ENCODE peak calls at places on chromosomes 13 and 19, in four cellular contexts. Q is upper lobe of right lung, T is BJ, J is astrocyte of the cerebellum. X is an unnamed sample.

GRCh38 chr19:38562096-38562495 is 55.7 kb downstream of the MAP4K1 start:
- DNase-seq in Q (no peak), T (no peak), J (no peak), X (no peak)

GRCh38 chr19:4369888-4370260 is 26.5 kb downstream of the MPND start:
- DNase-seq in Q (peak), T (no peak), J (no peak), X (no peak)

GRCh38 chr13:113327766-113328391 is 30.8 kb downstream of the LAMP1 start:
- DNase-seq in Q (no peak), T (no peak), J (no peak), X (no peak)

GRCh38 chr13:35014606-35015005 is 72.5 kb downstream of the NBEA start:
- DNase-seq in Q (no peak), T (no peak), J (no peak), X (no peak)

GRCh38 chr19:40147693-40148347 is 43.4 kb upstream of the MAP3K10 start:
- DNase-seq in Q (no peak), T (peak), J (peak), X (peak)

GRCh38 chr19:37309834-37310575 is 60.9 kb upstream of the ZNF527 start:
- DNase-seq in Q (no peak), T (no peak), J (no peak), X (no peak)

GRCh38 chr19:9968820-9969687 is 32.7 kb upstream of the OLFM2 start:
- DNase-seq in Q (no peak), T (no peak), J (no peak), X (no peak)

GRCh38 chr19:13206581-13206980 is 56.4 kb downstream of the IER2 start:
- DNase-seq in Q (no peak), T (no peak), J (no peak), X (no peak)

GRCh38 chr19:46984077-46985010 is 35.3 kb upstream of the NPAS1 start:
- DNase-seq in Q (no peak), T (no peak), J (no peak), X (no peak)

GRCh38 chr19:48364564-48365363 is 597 bp downstream of the SYNGR4 start:
- DNase-seq in Q (no peak), T (no peak), J (no peak), X (no peak)

GRCh38 chr13:27053902-27054595 is 117.6 kb downstream of the USP12 start:
- DNase-seq in Q (no peak), T (peak), J (peak), X (peak)

GRCh38 chr19:16327131-16327450 is 2.5 kb downstream of the KLF2 start:
- DNase-seq in Q (peak), T (no peak), J (no peak), X (no peak)

GRCh38 chr19:16326401-16327130 is 1.9 kb downstream of the KLF2 start:
- DNase-seq in Q (peak), T (no peak), J (no peak), X (no peak)

GRCh38 chr19:16327911-16328823 is 3.5 kb downstream of the KLF2 start:
- DNase-seq in Q (peak), T (no peak), J (no peak), X (no peak)

GRCh38 chr19:16328824-16329482 is 4.3 kb downstream of the KLF2 start:
- DNase-seq in Q (no peak), T (no peak), J (no peak), X (no peak)

GRCh38 chr19:16327501-16327900 is 2.9 kb downstream of the KLF2 start:
- DNase-seq in Q (no peak), T (no peak), J (no peak), X (no peak)
- H3K4me3 ChIP-seq in Q (peak), T (no peak), J (no peak), X (no peak)

GRCh38 chr19:55658846-55659459 is 4.1 kb downstream of the U2AF2 start:
- DNase-seq in Q (no peak), T (no peak), J (no peak), X (no peak)
- H3K4me3 ChIP-seq in Q (no peak), T (no peak), J (no peak), X (no peak)

GRCh38 chr13:98586400-98587144 is 9.7 kb upstream of the STK24 start:
- DNase-seq in Q (no peak), T (no peak), J (no peak), X (no peak)
- H3K4me3 ChIP-seq in Q (no peak), T (no peak), J (no peak), X (no peak)

GRCh38 chr19:18842166-18842565 is 10.4 kb downstream of the UPF1 start:
- DNase-seq in Q (no peak), T (no peak), J (no peak), X (no peak)

GRCh38 chr19:18839465-18840287 is 7.9 kb downstream of the UPF1 start:
- DNase-seq in Q (no peak), T (no peak), J (no peak), X (no peak)

GRCh38 chr19:18841400-18841799 is 9.6 kb downstream of the UPF1 start:
- DNase-seq in Q (no peak), T (no peak), J (no peak), X (no peak)

GRCh38 chr19:18843960-18844359 is 12.2 kb downstream of the UPF1 start:
- DNase-seq in Q (no peak), T (no peak), J (no peak), X (no peak)

DNA sequence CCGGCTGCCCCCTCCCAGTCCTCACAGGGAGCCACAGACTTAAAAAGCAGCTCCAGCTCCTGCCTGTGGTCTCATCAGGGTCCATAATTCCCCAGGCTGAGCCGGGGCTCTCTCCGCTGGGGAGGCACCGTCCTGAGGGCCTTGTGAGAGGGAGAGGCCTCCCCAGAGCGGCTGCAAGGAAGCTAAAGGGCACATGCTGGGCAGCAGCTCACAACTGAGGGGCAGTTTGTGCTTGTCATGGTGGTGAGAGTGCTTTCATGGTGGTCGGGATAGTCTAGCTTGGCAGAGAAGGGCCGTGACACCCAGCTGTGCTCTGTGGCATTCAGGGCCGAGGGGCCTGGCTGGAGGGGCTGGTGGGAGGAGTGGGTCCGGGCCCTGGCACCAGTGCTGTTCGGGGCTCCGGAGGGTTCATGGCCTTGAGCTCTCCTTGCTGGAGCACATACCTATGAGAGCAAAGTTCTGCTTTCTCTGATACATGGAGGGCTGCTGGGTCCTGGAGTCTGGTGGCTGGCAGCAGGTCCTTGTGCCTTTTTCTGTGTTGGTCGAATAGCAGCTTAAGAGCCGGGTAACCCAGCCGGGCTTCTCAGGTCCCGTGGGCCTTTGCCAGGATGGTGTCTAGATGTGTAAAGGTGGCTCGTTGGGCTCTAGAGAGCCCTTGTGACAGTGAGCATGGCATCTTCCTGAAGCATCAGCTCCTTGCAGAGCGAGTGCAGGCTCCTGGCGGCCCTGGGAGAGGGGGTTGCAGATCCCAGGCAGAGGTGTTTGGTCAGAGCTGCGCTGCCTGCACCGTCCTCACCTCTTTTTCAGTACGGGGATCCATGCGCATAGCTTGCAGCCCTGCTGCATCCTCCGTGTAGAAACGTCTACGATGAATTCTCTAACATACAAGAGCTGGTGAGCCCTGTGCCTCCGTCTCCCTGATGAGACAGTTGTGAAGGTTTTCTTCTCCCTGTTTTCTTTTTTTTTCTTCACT is 8.8 kb downstream of the UPF1 start:
- DNase-seq in Q (no peak), T (no peak), J (no peak), X (no peak)
- H3K4me3 ChIP-seq in Q (no peak), T (no peak), J (no peak), X (no peak)

GRCh38 chr19:8310342-8311055 is 2.3 kb upstream of the CD320 start:
- DNase-seq in Q (no peak), T (no peak), J (no peak), X (no peak)
- H3K4me3 ChIP-seq in Q (no peak), T (no peak), J (no peak), X (no peak)

GRCh38 chr13:94702181-94703041 is 9.9 kb downstream of the SOX21 start:
- DNase-seq in Q (no peak), T (no peak), J (no peak), X (no peak)

GRCh38 chr13:94704347-94705080 is 7.8 kb downstream of the SOX21 start:
- DNase-seq in Q (no peak), T (no peak), J (no peak), X (no peak)

GRCh38 chr13:94705081-94705751 is 7.1 kb downstream of the SOX21 start:
- DNase-seq in Q (no peak), T (no peak), J (no peak), X (no peak)

GRCh38 chr13:94703271-94703670 is 9.1 kb downstream of the SOX21 start:
- DNase-seq in Q (no peak), T (no peak), J (no peak), X (no peak)

DNA sequence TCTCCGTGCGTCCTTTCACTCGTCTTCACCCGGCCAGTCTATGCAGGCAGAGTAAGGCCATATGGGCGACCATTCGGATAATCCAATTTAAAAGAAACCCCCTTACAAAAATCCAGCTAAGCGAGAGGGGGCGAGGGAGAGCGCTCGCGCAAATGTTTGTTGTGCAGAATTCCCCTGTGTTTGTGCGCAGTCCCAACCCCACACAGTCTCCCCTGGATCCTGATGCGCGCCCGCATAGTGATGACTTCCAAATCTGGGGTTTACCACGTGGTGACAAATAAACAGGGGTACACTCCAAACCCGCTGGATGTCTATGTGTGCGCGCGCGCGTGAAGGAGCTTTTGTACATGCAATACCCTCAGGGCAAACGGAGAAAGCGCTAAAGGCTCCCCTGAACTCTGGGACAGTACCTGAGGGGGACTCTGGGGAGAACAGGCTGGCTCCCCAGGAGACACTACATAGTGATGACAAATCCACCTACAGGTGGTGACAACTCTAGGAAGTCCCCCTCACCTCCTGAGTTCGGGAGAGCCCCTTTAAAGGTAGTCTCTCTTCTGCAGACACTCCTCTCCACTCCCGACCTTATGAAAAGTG is 8.5 kb downstream of the SOX21 start:
- DNase-seq in Q (no peak), T (no peak), J (no peak), X (no peak)
- H3K4me3 ChIP-seq in Q (no peak), T (no peak), J (no peak), X (no peak)

DNA sequence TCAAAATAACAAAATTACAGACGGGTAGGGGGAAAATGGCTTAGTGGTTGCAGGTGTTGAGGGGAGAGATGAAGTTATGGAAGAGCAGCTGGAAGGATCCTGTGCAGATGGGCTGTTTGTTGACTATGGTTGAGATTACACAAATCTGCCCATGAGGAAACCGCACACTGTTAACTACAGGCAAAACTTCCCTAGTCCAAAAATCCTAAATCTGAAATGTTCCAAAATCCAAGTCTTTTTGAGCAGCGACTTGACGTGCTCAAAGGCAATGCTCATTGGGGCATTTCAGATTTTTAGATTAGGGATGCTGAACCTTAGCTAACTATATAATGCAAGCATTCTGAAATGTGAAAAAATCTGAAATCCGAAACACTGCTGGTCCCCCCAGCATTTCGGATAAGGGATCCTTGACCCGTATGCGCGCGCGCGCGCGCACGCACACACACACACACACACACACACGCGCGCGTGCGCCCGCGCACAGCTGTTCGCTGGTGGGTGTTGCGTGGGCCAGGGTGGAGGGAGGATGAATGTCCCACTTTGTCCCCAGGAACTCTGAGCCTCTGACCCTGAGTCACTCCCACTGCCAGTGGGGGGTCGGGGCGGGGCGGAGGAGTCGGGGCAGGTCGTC is 6.8 kb downstream of the F2RL3 start:
- DNase-seq in Q (no peak), T (no peak), J (no peak), X (no peak)
- H3K4me3 ChIP-seq in Q (peak), T (no peak), J (no peak), X (no peak)

DNA sequence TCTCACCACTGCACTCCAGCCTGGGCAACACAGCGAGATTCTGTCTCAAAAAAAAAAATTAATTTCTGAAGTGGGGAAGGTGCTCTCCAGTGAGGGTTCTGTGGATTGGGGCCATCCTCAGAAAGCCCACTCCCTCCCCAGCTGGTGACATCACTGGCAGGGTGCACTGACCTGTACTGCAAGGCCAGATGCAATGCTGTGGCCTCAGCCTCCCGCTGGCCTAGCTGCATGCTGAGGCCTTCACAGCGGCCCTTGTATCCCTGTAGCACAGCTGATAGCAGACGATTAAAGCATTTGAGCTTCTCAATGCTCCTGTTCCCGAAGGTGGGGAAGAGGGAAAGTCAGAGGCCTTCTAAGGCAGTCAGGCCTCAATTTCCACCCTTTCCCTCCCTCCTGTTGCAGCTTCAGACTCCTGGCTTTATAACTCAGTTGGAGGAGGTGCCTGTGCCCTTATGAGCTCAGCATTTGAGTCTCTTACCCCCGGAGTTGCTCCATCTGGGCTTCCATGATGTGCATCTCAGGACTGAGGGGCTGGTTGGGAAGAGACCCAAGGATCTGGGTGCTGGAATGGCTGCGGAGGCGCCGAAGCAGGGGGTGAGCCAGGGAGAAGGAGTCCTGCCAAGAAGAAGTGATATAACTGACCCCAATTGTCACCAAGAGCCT is 5.3 kb downstream of the USHBP1 start:
- DNase-seq in Q (no peak), T (no peak), J (no peak), X (no peak)
- H3K4me3 ChIP-seq in Q (no peak), T (no peak), J (no peak), X (no peak)

X was measured in kidney epithelial cell.